ENCODE peak calls at places on chromosome X, in nine cellular contexts. One of them, this sample, is unnamed.

GRCh38 chrX:45517090-45517973 is 316.7 kb upstream of the DIPK2B start:
- DNase-seq in GM23248: peak; percentile 68
- DNase-seq in skeletal muscle cell: peak; percentile 35
- DNase-seq in NCI-H2029 treated with DMSO at 0.1 percent for 48 hours: peak; percentile 3
- DNase-seq in HT-29: no peak
- DNase-seq in endothelial cell: no peak
- DNase-seq in BE2C: no peak
- DNase-seq in HL-60: no peak
- DNase-seq in NCI-H1417: no peak
- DNase-seq in this sample: no peak

GRCh38 chrX:13506574-13506973 is 62.8 kb upstream of the EGFL6 start:
- DNase-seq in GM23248: peak; percentile 60
- DNase-seq in skeletal muscle cell: no peak
- DNase-seq in NCI-H2029 treated with DMSO at 0.1 percent for 48 hours: no peak
- DNase-seq in HT-29: peak; percentile 32
- DNase-seq in endothelial cell: peak; percentile 14
- DNase-seq in BE2C: peak; percentile 43
- DNase-seq in HL-60: no peak
- DNase-seq in NCI-H1417: peak; percentile 31
- DNase-seq in this sample: no peak

GRCh38 chrX:99394450-99394849 is 1015.6 kb downstream of the PCDH19 start:
- DNase-seq in GM23248: no peak
- DNase-seq in skeletal muscle cell: no peak
- DNase-seq in NCI-H2029 treated with DMSO at 0.1 percent for 48 hours: no peak
- DNase-seq in HT-29: peak; percentile 36
- DNase-seq in endothelial cell: no peak
- DNase-seq in BE2C: no peak
- DNase-seq in HL-60: no peak
- DNase-seq in NCI-H1417: no peak
- DNase-seq in this sample: no peak

GRCh38 chrX:106615041-106615440 is 3.3 kb downstream of the RADX start:
- DNase-seq in GM23248: no peak
- DNase-seq in skeletal muscle cell: no peak
- DNase-seq in NCI-H2029 treated with DMSO at 0.1 percent for 48 hours: no peak
- DNase-seq in HT-29: no peak
- DNase-seq in endothelial cell: no peak
- DNase-seq in BE2C: no peak
- DNase-seq in HL-60: no peak
- DNase-seq in NCI-H1417: no peak
- DNase-seq in this sample: no peak

GRCh38 chrX:36431819-36432218 is 512.3 kb downstream of the CFAP47 start:
- DNase-seq in GM23248: peak; percentile 0
- DNase-seq in skeletal muscle cell: peak; percentile 21
- DNase-seq in NCI-H2029 treated with DMSO at 0.1 percent for 48 hours: no peak
- DNase-seq in HT-29: peak; percentile 2
- DNase-seq in endothelial cell: no peak
- DNase-seq in BE2C: no peak
- DNase-seq in HL-60: no peak
- DNase-seq in NCI-H1417: no peak
- DNase-seq in this sample: no peak

GRCh38 chrX:121755541-121755940 is 708.1 kb downstream of the GLUD2 start:
- DNase-seq in GM23248: no peak
- DNase-seq in skeletal muscle cell: no peak
- DNase-seq in NCI-H2029 treated with DMSO at 0.1 percent for 48 hours: no peak
- DNase-seq in HT-29: no peak
- DNase-seq in endothelial cell: no peak
- DNase-seq in BE2C: no peak
- DNase-seq in HL-60: peak; percentile 59
- DNase-seq in NCI-H1417: no peak
- DNase-seq in this sample: no peak

GRCh38 chrX:30949554-30949953 is 60.5 kb upstream of the TAB3 start:
- DNase-seq in GM23248: no peak
- DNase-seq in skeletal muscle cell: no peak
- DNase-seq in NCI-H2029 treated with DMSO at 0.1 percent for 48 hours: no peak
- DNase-seq in HT-29: peak; percentile 2
- DNase-seq in endothelial cell: no peak
- DNase-seq in BE2C: no peak
- DNase-seq in HL-60: no peak
- DNase-seq in NCI-H1417: no peak
- DNase-seq in this sample: no peak

GRCh38 chrX:40175416-40176255 is 77.9 kb upstream of the BCOR start:
- DNase-seq in GM23248: peak; percentile 75
- DNase-seq in skeletal muscle cell: no peak
- DNase-seq in NCI-H2029 treated with DMSO at 0.1 percent for 48 hours: peak; percentile 22
- DNase-seq in HT-29: peak; percentile 54
- DNase-seq in endothelial cell: peak; percentile 31
- DNase-seq in BE2C: peak; percentile 72
- DNase-seq in HL-60: peak; percentile 83
- DNase-seq in NCI-H1417: peak; percentile 97
- DNase-seq in this sample: peak; percentile 40

GRCh38 chrX:5650904-5651303 is 577.8 kb downstream of the NLGN4X start:
- DNase-seq in GM23248: no peak
- DNase-seq in skeletal muscle cell: no peak
- DNase-seq in NCI-H2029 treated with DMSO at 0.1 percent for 48 hours: no peak
- DNase-seq in HT-29: no peak
- DNase-seq in endothelial cell: no peak
- DNase-seq in BE2C: no peak
- DNase-seq in HL-60: no peak
- DNase-seq in NCI-H1417: no peak
- DNase-seq in this sample: no peak

GRCh38 chrX:103846395-103846794 is 14.3 kb upstream of the RAB9B start:
- DNase-seq in GM23248: peak; percentile 26
- DNase-seq in skeletal muscle cell: no peak
- DNase-seq in NCI-H2029 treated with DMSO at 0.1 percent for 48 hours: no peak
- DNase-seq in HT-29: no peak
- DNase-seq in endothelial cell: no peak
- DNase-seq in BE2C: no peak
- DNase-seq in HL-60: no peak
- DNase-seq in NCI-H1417: no peak
- DNase-seq in this sample: no peak

GRCh38 chrX:2697741-2698294 is 6.7 kb downstream of the CD99 start:
- DNase-seq in GM23248: no peak
- DNase-seq in skeletal muscle cell: no peak
- DNase-seq in NCI-H2029 treated with DMSO at 0.1 percent for 48 hours: no peak
- DNase-seq in HT-29: no peak
- DNase-seq in endothelial cell: no peak
- DNase-seq in BE2C: no peak
- DNase-seq in HL-60: no peak
- DNase-seq in NCI-H1417: no peak
- DNase-seq in this sample: no peak

GRCh38 chrX:15207384-15207783 is 62.5 kb downstream of the ASB9 start:
- DNase-seq in GM23248: no peak
- DNase-seq in skeletal muscle cell: no peak
- DNase-seq in NCI-H2029 treated with DMSO at 0.1 percent for 48 hours: no peak
- DNase-seq in HT-29: no peak
- DNase-seq in endothelial cell: no peak
- DNase-seq in BE2C: no peak
- DNase-seq in HL-60: no peak
- DNase-seq in NCI-H1417: no peak
- DNase-seq in this sample: no peak

GRCh38 chrX:24703185-24703494 is 9.4 kb downstream of the POLA1 start:
- DNase-seq in GM23248: no peak
- DNase-seq in skeletal muscle cell: no peak
- DNase-seq in NCI-H2029 treated with DMSO at 0.1 percent for 48 hours: no peak
- DNase-seq in HT-29: no peak
- DNase-seq in endothelial cell: no peak
- DNase-seq in BE2C: no peak
- DNase-seq in HL-60: no peak
- DNase-seq in NCI-H1417: no peak
- DNase-seq in this sample: no peak

GRCh38 chrX:84339507-84340364 is 151.7 kb upstream of the RPS6KA6 start:
- DNase-seq in GM23248: peak; percentile 32
- DNase-seq in skeletal muscle cell: no peak
- DNase-seq in NCI-H2029 treated with DMSO at 0.1 percent for 48 hours: peak; percentile 12
- DNase-seq in HT-29: peak; percentile 48
- DNase-seq in endothelial cell: no peak
- DNase-seq in BE2C: peak; percentile 6
- DNase-seq in HL-60: no peak
- DNase-seq in NCI-H1417: peak; percentile 5
- DNase-seq in this sample: no peak

GRCh38 chrX:72381439-72382198 is 75.9 kb upstream of the CITED1 start:
- DNase-seq in GM23248: no peak
- DNase-seq in skeletal muscle cell: no peak
- DNase-seq in NCI-H2029 treated with DMSO at 0.1 percent for 48 hours: peak; percentile 23
- DNase-seq in HT-29: peak; percentile 41
- DNase-seq in endothelial cell: no peak
- DNase-seq in BE2C: no peak
- DNase-seq in HL-60: no peak
- DNase-seq in NCI-H1417: peak; percentile 16
- DNase-seq in this sample: no peak

GRCh38 chrX:2614911-2615310 is 76.2 kb upstream of the CD99 start:
- DNase-seq in GM23248: peak; percentile 94
- DNase-seq in skeletal muscle cell: peak; percentile 51
- DNase-seq in NCI-H2029 treated with DMSO at 0.1 percent for 48 hours: no peak
- DNase-seq in HT-29: peak; percentile 17
- DNase-seq in endothelial cell: no peak
- DNase-seq in BE2C: no peak
- DNase-seq in HL-60: no peak
- DNase-seq in NCI-H1417: no peak
- DNase-seq in this sample: no peak

GRCh38 chrX:38870386-38870895 is 69.2 kb downstream of the MID1IP1 start:
- DNase-seq in GM23248: no peak
- DNase-seq in skeletal muscle cell: no peak
- DNase-seq in NCI-H2029 treated with DMSO at 0.1 percent for 48 hours: no peak
- DNase-seq in HT-29: peak; percentile 13
- DNase-seq in endothelial cell: no peak
- DNase-seq in BE2C: no peak
- DNase-seq in HL-60: no peak
- DNase-seq in NCI-H1417: no peak
- DNase-seq in this sample: no peak